ENCODE peak calls at places on chromosomes 5 and 9, in eight cellular contexts. One of them, this sample, is unnamed. For H3K9me3 and H3K4me1, the result is how much of the 10 kb centered on the place peaks cover.

GRCh38 chr5:14655146-14655741 is 9.3 kb upstream of the OTULIN start:
- DNase-seq in ascending aorta: no peak
- DNase-seq in CD8-positive, alpha-beta T cell: no peak
- DNase-seq in neural progenitor cell: no peak
- DNase-seq in mucosa of descending colon: no peak
- DNase-seq in spleen: no peak
- DNase-seq in heart left ventricle: no peak
- DNase-seq in esophagus muscularis mucosa: no peak
- DNase-seq in this sample: no peak

GRCh38 chr5:36078430-36078829 is 11.7 kb upstream of the UGT3A2 start:
- DNase-seq in esophagus muscularis mucosa: no peak
- DNase-seq in ascending aorta: no peak
- DNase-seq in heart left ventricle: no peak
- DNase-seq in neural progenitor cell: no peak
- DNase-seq in CD8-positive, alpha-beta T cell: no peak
- DNase-seq in mucosa of descending colon: no peak
- DNase-seq in spleen: no peak
- DNase-seq in this sample: no peak

GRCh38 chr9:136545966-136546696 is at the start of gene NOTCH1:
- DNase-seq in CD8-positive, alpha-beta T cell: peak
- DNase-seq in neural progenitor cell: peak
- DNase-seq in ascending aorta: peak
- DNase-seq in spleen: peak
- DNase-seq in mucosa of descending colon: peak
- DNase-seq in esophagus muscularis mucosa: peak
- DNase-seq in heart left ventricle: peak
- DNase-seq in this sample: no peak

GRCh38 chr9:107249131-107249533 is 33.9 kb upstream of the RAD23B start:
- DNase-seq in spleen: no peak
- DNase-seq in esophagus muscularis mucosa: no peak
- DNase-seq in mucosa of descending colon: no peak
- DNase-seq in neural progenitor cell: peak
- DNase-seq in ascending aorta: no peak
- DNase-seq in CD8-positive, alpha-beta T cell: no peak
- DNase-seq in heart left ventricle: no peak
- DNase-seq in this sample: no peak

GRCh38 chr9:74555015-74555414 is 57.9 kb downstream of the RORB start:
- DNase-seq in esophagus muscularis mucosa: no peak
- DNase-seq in ascending aorta: no peak
- DNase-seq in mucosa of descending colon: no peak
- DNase-seq in CD8-positive, alpha-beta T cell: no peak
- DNase-seq in neural progenitor cell: no peak
- DNase-seq in heart left ventricle: peak
- DNase-seq in spleen: no peak
- DNase-seq in this sample: no peak

GRCh38 chr5:54867310-54867944 is 118.0 kb downstream of the ESM1 start:
- DNase-seq in spleen: no peak
- DNase-seq in heart left ventricle: no peak
- DNase-seq in mucosa of descending colon: no peak
- DNase-seq in CD8-positive, alpha-beta T cell: no peak
- DNase-seq in neural progenitor cell: peak
- DNase-seq in ascending aorta: no peak
- DNase-seq in esophagus muscularis mucosa: no peak
- DNase-seq in this sample: no peak

GRCh38 chr5:176866913-176867312 is 32.2 kb downstream of the HK3 start:
- DNase-seq in heart left ventricle: no peak
- DNase-seq in spleen: no peak
- DNase-seq in CD8-positive, alpha-beta T cell: no peak
- DNase-seq in neural progenitor cell: peak
- DNase-seq in mucosa of descending colon: no peak
- DNase-seq in esophagus muscularis mucosa: no peak
- DNase-seq in ascending aorta: no peak
- DNase-seq in this sample: no peak

GRCh38 chr9:127862075-127863011 is 7.9 kb upstream of the ENG start:
- DNase-seq in neural progenitor cell: no peak
- DNase-seq in CD8-positive, alpha-beta T cell: peak
- DNase-seq in esophagus muscularis mucosa: no peak
- DNase-seq in spleen: peak
- DNase-seq in ascending aorta: peak
- DNase-seq in mucosa of descending colon: peak
- DNase-seq in heart left ventricle: peak
- DNase-seq in this sample: no peak

GRCh38 chr9:91298304-91298703 is 63.4 kb downstream of the AUH start:
- DNase-seq in mucosa of descending colon: no peak
- DNase-seq in heart left ventricle: no peak
- DNase-seq in ascending aorta: no peak
- DNase-seq in esophagus muscularis mucosa: no peak
- DNase-seq in neural progenitor cell: no peak
- DNase-seq in spleen: no peak
- DNase-seq in CD8-positive, alpha-beta T cell: no peak
- DNase-seq in this sample: no peak

GRCh38 chr5:134543820-134544692 is 18.6 kb downstream of the JADE2 start:
- DNase-seq in spleen: peak
- DNase-seq in ascending aorta: no peak
- DNase-seq in esophagus muscularis mucosa: no peak
- DNase-seq in CD8-positive, alpha-beta T cell: no peak
- DNase-seq in mucosa of descending colon: peak
- DNase-seq in heart left ventricle: no peak
- DNase-seq in neural progenitor cell: no peak
- DNase-seq in this sample: no peak

GRCh38 chr9:137919095-137919465 is 41.5 kb downstream of the CACNA1B start:
- DNase-seq in ascending aorta: no peak
- DNase-seq in spleen: no peak
- DNase-seq in esophagus muscularis mucosa: no peak
- DNase-seq in heart left ventricle: no peak
- DNase-seq in mucosa of descending colon: no peak
- DNase-seq in CD8-positive, alpha-beta T cell: no peak
- DNase-seq in neural progenitor cell: no peak
- DNase-seq in this sample: no peak

GRCh38 chr5:32709789-32710334 is 1.3 kb upstream of the NPR3 start:
- DNase-seq in spleen: peak
- DNase-seq in esophagus muscularis mucosa: no peak
- DNase-seq in mucosa of descending colon: peak
- DNase-seq in heart left ventricle: peak
- DNase-seq in neural progenitor cell: peak
- DNase-seq in CD8-positive, alpha-beta T cell: peak
- DNase-seq in ascending aorta: peak
- DNase-seq in this sample: no peak

GRCh38 chr9:14692918-14693861 is at the start of gene ZDHHC21:
- DNase-seq in ascending aorta: peak
- DNase-seq in neural progenitor cell: peak
- DNase-seq in mucosa of descending colon: peak
- DNase-seq in spleen: peak
- DNase-seq in esophagus muscularis mucosa: no peak
- DNase-seq in heart left ventricle: peak
- DNase-seq in CD8-positive, alpha-beta T cell: peak
- DNase-seq in this sample: no peak

GRCh38 chr5:110900829-110901228 is 162.0 kb downstream of the SLC25A46 start:
- DNase-seq in heart left ventricle: no peak
- DNase-seq in CD8-positive, alpha-beta T cell: no peak
- DNase-seq in spleen: no peak
- DNase-seq in esophagus muscularis mucosa: no peak
- DNase-seq in ascending aorta: no peak
- DNase-seq in neural progenitor cell: no peak
- DNase-seq in mucosa of descending colon: no peak
- DNase-seq in this sample: no peak

GRCh38 chr9:72997387-72997995 is 44.6 kb upstream of the ALDH1A1 start:
- DNase-seq in ascending aorta: no peak
- DNase-seq in spleen: no peak
- DNase-seq in neural progenitor cell: no peak
- DNase-seq in esophagus muscularis mucosa: no peak
- DNase-seq in mucosa of descending colon: peak
- DNase-seq in CD8-positive, alpha-beta T cell: no peak
- DNase-seq in heart left ventricle: no peak
- DNase-seq in this sample: no peak

GRCh38 chr9:99037768-99038167 is 67.1 kb upstream of the TGFBR1 start:
- DNase-seq in esophagus muscularis mucosa: no peak
- DNase-seq in heart left ventricle: no peak
- DNase-seq in spleen: no peak
- DNase-seq in mucosa of descending colon: no peak
- DNase-seq in ascending aorta: no peak
- DNase-seq in CD8-positive, alpha-beta T cell: no peak
- DNase-seq in neural progenitor cell: no peak
- DNase-seq in this sample: no peak

GRCh38 chr5:24606974-24607373 is 37.8 kb downstream of the CDH10 start:
- DNase-seq in spleen: no peak
- DNase-seq in neural progenitor cell: no peak
- DNase-seq in CD8-positive, alpha-beta T cell: no peak
- DNase-seq in ascending aorta: no peak
- DNase-seq in heart left ventricle: no peak
- DNase-seq in esophagus muscularis mucosa: no peak
- DNase-seq in mucosa of descending colon: no peak
- DNase-seq in this sample: no peak

GRCh38 chr9:135245482-135246247 is 158.2 kb downstream of the OLFM1 start:
- DNase-seq in esophagus muscularis mucosa: no peak
- DNase-seq in CD8-positive, alpha-beta T cell: no peak
- DNase-seq in ascending aorta: no peak
- DNase-seq in mucosa of descending colon: no peak
- DNase-seq in spleen: peak
- DNase-seq in neural progenitor cell: no peak
- DNase-seq in heart left ventricle: no peak
- DNase-seq in this sample: no peak

GRCh38 chr9:135247174-135247930 is 159.9 kb downstream of the OLFM1 start:
- DNase-seq in ascending aorta: no peak
- DNase-seq in heart left ventricle: no peak
- DNase-seq in mucosa of descending colon: no peak
- DNase-seq in spleen: peak
- DNase-seq in esophagus muscularis mucosa: no peak
- DNase-seq in CD8-positive, alpha-beta T cell: no peak
- DNase-seq in neural progenitor cell: no peak
- DNase-seq in this sample: no peak

GRCh38 chr9:135244751-135245221 is 157.3 kb downstream of the OLFM1 start:
- DNase-seq in spleen: peak
- DNase-seq in esophagus muscularis mucosa: no peak
- DNase-seq in CD8-positive, alpha-beta T cell: no peak
- DNase-seq in neural progenitor cell: no peak
- DNase-seq in heart left ventricle: no peak
- DNase-seq in mucosa of descending colon: no peak
- DNase-seq in ascending aorta: no peak
- DNase-seq in this sample: no peak

GRCh38 chr9:135248111-135248510 is 160.6 kb downstream of the OLFM1 start:
- DNase-seq in esophagus muscularis mucosa: no peak
- DNase-seq in heart left ventricle: no peak
- DNase-seq in CD8-positive, alpha-beta T cell: no peak
- DNase-seq in ascending aorta: no peak
- DNase-seq in mucosa of descending colon: no peak
- DNase-seq in spleen: peak
- DNase-seq in neural progenitor cell: peak
- DNase-seq in this sample: no peak

DNA sequence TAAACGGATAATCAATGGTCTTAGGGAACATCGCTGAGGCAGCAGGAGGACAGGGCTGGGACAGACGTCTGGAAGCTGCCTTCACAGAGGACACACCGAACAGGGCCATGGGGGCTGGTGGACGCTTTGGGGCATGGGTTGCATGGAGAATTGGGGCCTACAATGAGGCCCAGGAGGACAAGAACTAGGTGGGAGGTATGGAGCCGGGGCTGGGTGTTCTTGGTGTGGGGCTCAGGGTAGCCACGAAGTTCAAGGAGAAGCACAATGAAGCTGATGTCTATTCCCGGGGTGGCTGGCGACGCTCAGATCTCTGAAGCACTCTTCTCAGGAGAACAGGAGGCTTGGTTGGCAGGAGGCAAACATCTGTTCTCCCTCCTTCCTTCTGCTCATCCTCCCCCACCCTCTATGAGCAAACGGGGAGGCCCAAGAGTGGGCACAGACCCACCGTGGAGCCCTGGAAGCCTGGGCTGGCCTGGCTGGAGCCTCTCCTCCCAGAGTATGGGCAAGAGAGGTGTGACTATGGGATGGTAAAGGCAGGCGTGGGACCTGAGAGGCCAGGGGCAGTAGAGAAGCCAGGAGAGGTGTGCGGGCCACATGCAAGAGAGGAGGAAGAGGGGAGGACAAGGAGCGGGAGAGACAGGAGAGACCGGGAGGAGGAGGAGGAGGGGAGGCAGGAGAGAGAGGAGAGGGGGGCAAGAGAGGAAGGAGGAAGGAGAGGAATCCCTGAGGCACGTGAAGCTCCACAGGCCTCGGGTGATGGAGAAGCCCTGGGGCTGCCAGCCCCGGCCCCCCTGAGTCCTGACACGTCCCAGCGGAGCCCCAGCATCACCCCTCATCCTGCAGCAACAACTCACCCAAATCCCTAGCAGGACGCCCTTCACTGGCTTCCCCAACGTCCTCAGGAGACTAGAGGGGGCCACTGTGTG is 159.0 kb downstream of the OLFM1 start:
- DNase-seq in heart left ventricle: no peak
- DNase-seq in ascending aorta: no peak
- DNase-seq in spleen: peak
- DNase-seq in esophagus muscularis mucosa: no peak
- DNase-seq in mucosa of descending colon: no peak
- DNase-seq in neural progenitor cell: no peak
- DNase-seq in CD8-positive, alpha-beta T cell: no peak
- DNase-seq in this sample: no peak
- H3K9me3 ChIP-seq in heart left ventricle: under half
- H3K9me3 ChIP-seq in ascending aorta: under half
- H3K9me3 ChIP-seq in spleen: under half
- H3K9me3 ChIP-seq in esophagus muscularis mucosa: under half
- H3K9me3 ChIP-seq in mucosa of descending colon: under half
- H3K9me3 ChIP-seq in neural progenitor cell: under half
- H3K9me3 ChIP-seq in CD8-positive, alpha-beta T cell: under half
- H3K9me3 ChIP-seq in this sample: under half

GRCh38 chr5:124599048-124599973 is 147.1 kb downstream of the ZNF608 start:
- DNase-seq in heart left ventricle: peak
- DNase-seq in neural progenitor cell: no peak
- DNase-seq in esophagus muscularis mucosa: no peak
- DNase-seq in mucosa of descending colon: no peak
- DNase-seq in CD8-positive, alpha-beta T cell: no peak
- DNase-seq in spleen: no peak
- DNase-seq in ascending aorta: no peak
- DNase-seq in this sample: no peak
- TF ChIP-seq CTCF in heart left ventricle: no peak
- TF ChIP-seq CTCF in neural progenitor cell: no peak
- TF ChIP-seq CTCF in esophagus muscularis mucosa: no peak
- TF ChIP-seq CTCF in mucosa of descending colon: no peak
- TF ChIP-seq CTCF in CD8-positive, alpha-beta T cell: no peak
- TF ChIP-seq CTCF in spleen: no peak
- TF ChIP-seq CTCF in ascending aorta: no peak
- TF ChIP-seq CTCF in this sample: no peak

GRCh38 chr9:113526841-113527240 is 63.3 kb downstream of the RGS3 start:
- DNase-seq in spleen: peak
- DNase-seq in ascending aorta: no peak
- DNase-seq in heart left ventricle: no peak
- DNase-seq in CD8-positive, alpha-beta T cell: no peak
- DNase-seq in mucosa of descending colon: no peak
- DNase-seq in neural progenitor cell: no peak
- DNase-seq in esophagus muscularis mucosa: no peak
- DNase-seq in this sample: no peak
- H3K4me1 ChIP-seq in spleen: half or more
- H3K4me1 ChIP-seq in ascending aorta: half or more
- H3K4me1 ChIP-seq in heart left ventricle: half or more
- H3K4me1 ChIP-seq in CD8-positive, alpha-beta T cell: half or more
- H3K4me1 ChIP-seq in mucosa of descending colon: half or more
- H3K4me1 ChIP-seq in neural progenitor cell: under half
- H3K4me1 ChIP-seq in esophagus muscularis mucosa: half or more
- H3K4me1 ChIP-seq in this sample: half or more

DNA sequence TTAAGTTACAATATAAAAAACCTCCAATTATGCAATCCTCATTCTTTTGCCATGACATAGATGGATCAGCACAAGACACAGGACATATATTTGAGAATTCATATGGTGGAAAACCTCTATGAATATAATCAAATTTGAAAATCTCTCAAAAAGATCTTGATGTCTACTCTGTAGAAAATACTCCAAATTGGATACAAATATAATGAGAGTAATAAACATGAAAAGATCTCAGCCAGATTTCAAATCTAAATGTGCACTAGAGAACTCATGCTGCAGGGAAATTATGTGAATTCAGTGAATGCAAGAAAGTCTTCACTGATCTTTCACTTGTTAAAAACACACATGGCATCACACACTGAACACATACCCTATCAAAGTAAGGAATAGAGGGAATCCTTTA is 13.8 kb downstream of the PCDHB15 start:
- DNase-seq in neural progenitor cell: no peak
- DNase-seq in esophagus muscularis mucosa: no peak
- DNase-seq in mucosa of descending colon: no peak
- DNase-seq in spleen: no peak
- DNase-seq in CD8-positive, alpha-beta T cell: no peak
- DNase-seq in ascending aorta: no peak
- DNase-seq in heart left ventricle: no peak
- DNase-seq in this sample: no peak
- H3K9me3 ChIP-seq in neural progenitor cell: half or more
- H3K9me3 ChIP-seq in esophagus muscularis mucosa: half or more
- H3K9me3 ChIP-seq in mucosa of descending colon: half or more
- H3K9me3 ChIP-seq in spleen: half or more
- H3K9me3 ChIP-seq in CD8-positive, alpha-beta T cell: under half
- H3K9me3 ChIP-seq in ascending aorta: half or more
- H3K9me3 ChIP-seq in heart left ventricle: under half
- H3K9me3 ChIP-seq in this sample: half or more